ENCODE peak calls at places on chromosomes 3 and 15, in ten cellular contexts. One of them, this sample, is unnamed.

GRCh38 chr3:119636194-119636593 is 24.2 kb downstream of the POPDC2 start:
- DNase-seq in tibial artery: no peak
- DNase-seq in lower lobe of right lung: no peak
- DNase-seq in CD8-positive, alpha-beta T cell: no peak
- DNase-seq in brain microvascular endothelial cell: no peak
- DNase-seq in neural crest cell: no peak
- DNase-seq in epithelial cell of esophagus: peak; percentile 74
- DNase-seq in HFFc6: peak; percentile 12
- DNase-seq in nephron progenitor cell: no peak
- DNase-seq in lung: no peak
- DNase-seq in this sample: no peak

GRCh38 chr3:170749765-170750477 is 120.1 kb downstream of the RPL22L1 start:
- DNase-seq in CD8-positive, alpha-beta T cell: no peak
- DNase-seq in tibial artery: no peak
- DNase-seq in nephron progenitor cell: no peak
- DNase-seq in neural crest cell: no peak
- DNase-seq in brain microvascular endothelial cell: no peak
- DNase-seq in lung: no peak
- DNase-seq in epithelial cell of esophagus: no peak
- DNase-seq in HFFc6: no peak
- DNase-seq in lower lobe of right lung: no peak
- DNase-seq in this sample: no peak

GRCh38 chr15:66851226-66852063 is 149.4 kb downstream of the SMAD6 start:
- DNase-seq in lung: peak; percentile 87
- DNase-seq in tibial artery: peak; percentile 88
- DNase-seq in epithelial cell of esophagus: peak; percentile 77
- DNase-seq in lower lobe of right lung: peak; percentile 92
- DNase-seq in HFFc6: peak; percentile 70
- DNase-seq in neural crest cell: peak; percentile 88
- DNase-seq in CD8-positive, alpha-beta T cell: peak; percentile 80
- DNase-seq in brain microvascular endothelial cell: peak; percentile 68
- DNase-seq in nephron progenitor cell: peak; percentile 89
- DNase-seq in this sample: peak; percentile 70

GRCh38 chr15:39616731-39617455 is 36.0 kb downstream of the THBS1 start:
- DNase-seq in brain microvascular endothelial cell: no peak
- DNase-seq in nephron progenitor cell: no peak
- DNase-seq in tibial artery: no peak
- DNase-seq in lower lobe of right lung: no peak
- DNase-seq in HFFc6: no peak
- DNase-seq in CD8-positive, alpha-beta T cell: no peak
- DNase-seq in neural crest cell: no peak
- DNase-seq in epithelial cell of esophagus: peak; percentile 82
- DNase-seq in lung: no peak
- DNase-seq in this sample: no peak

GRCh38 chr15:32942286-32942927 is 224.6 kb downstream of the GREM1 start:
- DNase-seq in brain microvascular endothelial cell: no peak
- DNase-seq in HFFc6: no peak
- DNase-seq in epithelial cell of esophagus: no peak
- DNase-seq in tibial artery: no peak
- DNase-seq in lung: no peak
- DNase-seq in CD8-positive, alpha-beta T cell: no peak
- DNase-seq in nephron progenitor cell: no peak
- DNase-seq in lower lobe of right lung: no peak
- DNase-seq in neural crest cell: no peak
- DNase-seq in this sample: no peak

GRCh38 chr15:29805043-29805707 is 17.1 kb downstream of the TJP1 start:
- DNase-seq in tibial artery: no peak
- DNase-seq in neural crest cell: no peak
- DNase-seq in epithelial cell of esophagus: peak; percentile 57
- DNase-seq in lower lobe of right lung: no peak
- DNase-seq in CD8-positive, alpha-beta T cell: no peak
- DNase-seq in HFFc6: peak; percentile 62
- DNase-seq in brain microvascular endothelial cell: peak; percentile 63
- DNase-seq in lung: no peak
- DNase-seq in nephron progenitor cell: no peak
- DNase-seq in this sample: no peak

GRCh38 chr3:180804871-180805430 is 107.5 kb upstream of the FXR1 start:
- DNase-seq in tibial artery: no peak
- DNase-seq in nephron progenitor cell: peak; percentile 48
- DNase-seq in lung: no peak
- DNase-seq in lower lobe of right lung: no peak
- DNase-seq in HFFc6: peak; percentile 3
- DNase-seq in epithelial cell of esophagus: peak; percentile 57
- DNase-seq in CD8-positive, alpha-beta T cell: no peak
- DNase-seq in brain microvascular endothelial cell: peak; percentile 37
- DNase-seq in neural crest cell: peak; percentile 29
- DNase-seq in this sample: no peak

GRCh38 chr15:79179108-79179561 is 88.6 kb upstream of the RASGRF1 start:
- DNase-seq in lower lobe of right lung: no peak
- DNase-seq in epithelial cell of esophagus: peak; percentile 75
- DNase-seq in nephron progenitor cell: no peak
- DNase-seq in CD8-positive, alpha-beta T cell: no peak
- DNase-seq in tibial artery: no peak
- DNase-seq in lung: no peak
- DNase-seq in brain microvascular endothelial cell: peak; percentile 25
- DNase-seq in neural crest cell: no peak
- DNase-seq in HFFc6: no peak
- DNase-seq in this sample: no peak

GRCh38 chr3:126545544-126545943 is 13.2 kb downstream of the C3orf22 start:
- DNase-seq in lung: no peak
- DNase-seq in HFFc6: no peak
- DNase-seq in lower lobe of right lung: peak; percentile 16
- DNase-seq in tibial artery: no peak
- DNase-seq in CD8-positive, alpha-beta T cell: no peak
- DNase-seq in epithelial cell of esophagus: no peak
- DNase-seq in neural crest cell: no peak
- DNase-seq in nephron progenitor cell: no peak
- DNase-seq in brain microvascular endothelial cell: no peak
- DNase-seq in this sample: peak; percentile 3

GRCh38 chr3:111087924-111088469 is 16.4 kb downstream of the NECTIN3 start:
- DNase-seq in nephron progenitor cell: no peak
- DNase-seq in tibial artery: no peak
- DNase-seq in lower lobe of right lung: no peak
- DNase-seq in HFFc6: no peak
- DNase-seq in epithelial cell of esophagus: no peak
- DNase-seq in brain microvascular endothelial cell: no peak
- DNase-seq in lung: no peak
- DNase-seq in CD8-positive, alpha-beta T cell: no peak
- DNase-seq in neural crest cell: no peak
- DNase-seq in this sample: no peak

GRCh38 chr15:81302605-81303204 is 21.2 kb downstream of the STARD5 start:
- DNase-seq in CD8-positive, alpha-beta T cell: peak; percentile 60
- DNase-seq in tibial artery: no peak
- DNase-seq in nephron progenitor cell: no peak
- DNase-seq in epithelial cell of esophagus: no peak
- DNase-seq in neural crest cell: no peak
- DNase-seq in brain microvascular endothelial cell: no peak
- DNase-seq in lung: no peak
- DNase-seq in HFFc6: no peak
- DNase-seq in lower lobe of right lung: no peak
- DNase-seq in this sample: no peak

GRCh38 chr15:51180534-51180933 is 85.8 kb upstream of the TNFAIP8L3 start:
- DNase-seq in CD8-positive, alpha-beta T cell: no peak
- DNase-seq in lung: no peak
- DNase-seq in neural crest cell: no peak
- DNase-seq in nephron progenitor cell: no peak
- DNase-seq in lower lobe of right lung: no peak
- DNase-seq in tibial artery: no peak
- DNase-seq in brain microvascular endothelial cell: no peak
- DNase-seq in HFFc6: no peak
- DNase-seq in epithelial cell of esophagus: no peak
- DNase-seq in this sample: no peak

GRCh38 chr3:145307272-145307671 is 853.7 kb downstream of the PLOD2 start:
- DNase-seq in tibial artery: no peak
- DNase-seq in nephron progenitor cell: no peak
- DNase-seq in lower lobe of right lung: no peak
- DNase-seq in brain microvascular endothelial cell: no peak
- DNase-seq in lung: no peak
- DNase-seq in CD8-positive, alpha-beta T cell: no peak
- DNase-seq in HFFc6: no peak
- DNase-seq in neural crest cell: no peak
- DNase-seq in epithelial cell of esophagus: no peak
- DNase-seq in this sample: no peak

GRCh38 chr3:100536093-100536492 is 43.7 kb downstream of the TMEM45A start:
- DNase-seq in neural crest cell: no peak
- DNase-seq in CD8-positive, alpha-beta T cell: no peak
- DNase-seq in HFFc6: no peak
- DNase-seq in brain microvascular endothelial cell: no peak
- DNase-seq in lower lobe of right lung: no peak
- DNase-seq in nephron progenitor cell: no peak
- DNase-seq in tibial artery: no peak
- DNase-seq in epithelial cell of esophagus: peak; percentile 59
- DNase-seq in lung: no peak
- DNase-seq in this sample: no peak

GRCh38 chr3:123155471-123156011 is 46.2 kb upstream of the SEC22A start:
- DNase-seq in CD8-positive, alpha-beta T cell: peak; percentile 31
- DNase-seq in lung: no peak
- DNase-seq in epithelial cell of esophagus: no peak
- DNase-seq in lower lobe of right lung: no peak
- DNase-seq in neural crest cell: no peak
- DNase-seq in brain microvascular endothelial cell: no peak
- DNase-seq in nephron progenitor cell: peak; percentile 43
- DNase-seq in tibial artery: no peak
- DNase-seq in HFFc6: no peak
- DNase-seq in this sample: no peak

GRCh38 chr3:123157598-123158287 is 44.0 kb upstream of the SEC22A start:
- DNase-seq in HFFc6: no peak
- DNase-seq in epithelial cell of esophagus: no peak
- DNase-seq in brain microvascular endothelial cell: no peak
- DNase-seq in CD8-positive, alpha-beta T cell: no peak
- DNase-seq in lower lobe of right lung: no peak
- DNase-seq in nephron progenitor cell: no peak
- DNase-seq in tibial artery: no peak
- DNase-seq in neural crest cell: no peak
- DNase-seq in lung: no peak
- DNase-seq in this sample: no peak

GRCh38 chr3:123156276-123156995 is 45.3 kb upstream of the SEC22A start:
- DNase-seq in lower lobe of right lung: no peak
- DNase-seq in HFFc6: no peak
- DNase-seq in neural crest cell: no peak
- DNase-seq in epithelial cell of esophagus: no peak
- DNase-seq in CD8-positive, alpha-beta T cell: peak; percentile 39
- DNase-seq in lung: no peak
- DNase-seq in brain microvascular endothelial cell: no peak
- DNase-seq in tibial artery: no peak
- DNase-seq in nephron progenitor cell: no peak
- DNase-seq in this sample: no peak

GRCh38 chr3:123158330-123158729 is 43.4 kb upstream of the SEC22A start:
- DNase-seq in lung: no peak
- DNase-seq in HFFc6: no peak
- DNase-seq in lower lobe of right lung: no peak
- DNase-seq in CD8-positive, alpha-beta T cell: no peak
- DNase-seq in brain microvascular endothelial cell: no peak
- DNase-seq in epithelial cell of esophagus: no peak
- DNase-seq in nephron progenitor cell: no peak
- DNase-seq in neural crest cell: no peak
- DNase-seq in tibial artery: no peak
- DNase-seq in this sample: no peak

GRCh38 chr3:123157209-123157597 is 44.5 kb upstream of the SEC22A start:
- DNase-seq in epithelial cell of esophagus: no peak
- DNase-seq in brain microvascular endothelial cell: no peak
- DNase-seq in HFFc6: no peak
- DNase-seq in lower lobe of right lung: no peak
- DNase-seq in neural crest cell: no peak
- DNase-seq in nephron progenitor cell: no peak
- DNase-seq in CD8-positive, alpha-beta T cell: no peak
- DNase-seq in lung: no peak
- DNase-seq in tibial artery: no peak
- DNase-seq in this sample: no peak
- TF ChIP-seq CTCF in epithelial cell of esophagus: no peak
- TF ChIP-seq CTCF in brain microvascular endothelial cell: no peak
- TF ChIP-seq CTCF in HFFc6: no peak
- TF ChIP-seq CTCF in lower lobe of right lung: no peak
- TF ChIP-seq CTCF in neural crest cell: no peak
- TF ChIP-seq CTCF in nephron progenitor cell: no peak
- TF ChIP-seq CTCF in CD8-positive, alpha-beta T cell: no peak
- TF ChIP-seq CTCF in lung: no peak
- TF ChIP-seq CTCF in tibial artery: no peak
- TF ChIP-seq CTCF in this sample: no peak

DNA sequence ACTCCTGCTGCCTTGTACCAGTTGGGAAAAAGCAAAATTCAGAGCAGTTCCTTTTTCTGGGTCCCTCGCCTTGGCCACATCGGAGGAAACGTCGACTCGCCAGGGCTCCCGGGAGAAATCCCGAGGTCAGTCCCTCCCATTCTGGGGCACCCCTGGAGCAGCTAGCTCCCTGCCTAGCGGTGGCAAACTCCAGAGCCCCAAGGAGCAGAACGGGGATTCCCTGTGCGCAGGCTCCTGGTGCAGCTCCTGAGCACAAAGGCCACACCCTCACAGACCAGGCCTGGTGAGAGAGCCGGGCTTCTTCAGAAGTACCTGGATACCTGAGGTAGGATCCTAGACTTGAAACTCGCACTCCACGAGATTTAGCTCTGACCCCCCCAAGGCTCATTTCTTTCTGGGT is 2.6 kb downstream of the LRRC3B start:
- DNase-seq in brain microvascular endothelial cell: no peak
- DNase-seq in neural crest cell: no peak
- DNase-seq in tibial artery: no peak
- DNase-seq in lung: no peak
- DNase-seq in lower lobe of right lung: no peak
- DNase-seq in nephron progenitor cell: no peak
- DNase-seq in HFFc6: no peak
- DNase-seq in CD8-positive, alpha-beta T cell: no peak
- DNase-seq in epithelial cell of esophagus: no peak
- DNase-seq in this sample: no peak
- TF ChIP-seq CTCF in brain microvascular endothelial cell: no peak
- TF ChIP-seq CTCF in neural crest cell: no peak
- TF ChIP-seq CTCF in tibial artery: no peak
- TF ChIP-seq CTCF in lung: no peak
- TF ChIP-seq CTCF in lower lobe of right lung: no peak
- TF ChIP-seq CTCF in nephron progenitor cell: no peak
- TF ChIP-seq CTCF in HFFc6: no peak
- TF ChIP-seq CTCF in CD8-positive, alpha-beta T cell: no peak
- TF ChIP-seq CTCF in epithelial cell of esophagus: no peak
- TF ChIP-seq CTCF in this sample: no peak

DNA sequence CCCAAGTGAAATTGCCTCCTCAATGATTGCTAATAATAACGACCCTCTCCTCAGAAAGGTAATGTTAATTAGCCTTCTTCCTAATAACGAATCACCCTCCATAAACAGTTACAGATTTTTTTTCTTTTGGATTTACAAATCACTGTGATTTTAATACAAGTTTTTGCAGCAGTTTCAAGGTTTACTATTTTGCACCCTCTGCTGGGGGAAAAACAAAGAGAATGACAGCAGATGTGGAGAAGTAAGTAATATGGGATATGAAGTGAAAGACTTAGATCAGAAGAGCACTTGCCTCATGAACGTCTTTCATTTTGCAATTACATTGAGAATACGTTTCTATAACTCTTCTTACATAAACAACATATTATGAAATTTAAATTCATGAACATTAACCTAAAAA is 16.1 kb upstream of the CNTN3 start:
- DNase-seq in epithelial cell of esophagus: no peak
- DNase-seq in lower lobe of right lung: no peak
- DNase-seq in HFFc6: peak; percentile 65
- DNase-seq in lung: no peak
- DNase-seq in CD8-positive, alpha-beta T cell: no peak
- DNase-seq in nephron progenitor cell: no peak
- DNase-seq in brain microvascular endothelial cell: no peak
- DNase-seq in tibial artery: no peak
- DNase-seq in neural crest cell: no peak
- DNase-seq in this sample: no peak
- TF ChIP-seq CTCF in epithelial cell of esophagus: peak; percentile 32
- TF ChIP-seq CTCF in lower lobe of right lung: no peak
- TF ChIP-seq CTCF in HFFc6: peak; percentile 82
- TF ChIP-seq CTCF in lung: no peak
- TF ChIP-seq CTCF in CD8-positive, alpha-beta T cell: no peak
- TF ChIP-seq CTCF in nephron progenitor cell: no peak
- TF ChIP-seq CTCF in brain microvascular endothelial cell: peak; percentile 20
- TF ChIP-seq CTCF in tibial artery: peak; percentile 46
- TF ChIP-seq CTCF in neural crest cell: peak; percentile 45
- TF ChIP-seq CTCF in this sample: no peak

GRCh38 chr3:1082024-1082633 is 10.7 kb upstream of the CNTN6 start:
- DNase-seq in neural crest cell: peak; percentile 41
- DNase-seq in tibial artery: peak; percentile 47
- DNase-seq in HFFc6: no peak
- DNase-seq in epithelial cell of esophagus: peak; percentile 29
- DNase-seq in CD8-positive, alpha-beta T cell: no peak
- DNase-seq in brain microvascular endothelial cell: peak; percentile 61
- DNase-seq in nephron progenitor cell: peak; percentile 56
- DNase-seq in lower lobe of right lung: no peak
- DNase-seq in lung: peak; percentile 53
- DNase-seq in this sample: no peak
- TF ChIP-seq CTCF in neural crest cell: peak; percentile 86
- TF ChIP-seq CTCF in tibial artery: peak; percentile 39
- TF ChIP-seq CTCF in HFFc6: peak; percentile 66
- TF ChIP-seq CTCF in epithelial cell of esophagus: peak; percentile 72
- TF ChIP-seq CTCF in CD8-positive, alpha-beta T cell: no peak
- TF ChIP-seq CTCF in brain microvascular endothelial cell: peak; percentile 85
- TF ChIP-seq CTCF in nephron progenitor cell: peak; percentile 71
- TF ChIP-seq CTCF in lower lobe of right lung: peak; percentile 60
- TF ChIP-seq CTCF in lung: peak; percentile 30
- TF ChIP-seq CTCF in this sample: no peak

This sample was measured in activated B cell treated with CpG ODN at 0.5 μM for 24 hours.